ENCODE peak calls at places on chromosomes 13 and 19, in six cellular contexts. K is pancreas; R is colonic mucosa; J is CD8-positive, alpha-beta memory T cell; E is heart left ventricle; S is lower lobe of right lung. P is an unnamed sample.

GRCh38 chr13:49820591-49821215 is 28.2 kb upstream of the KPNA3 start:
- DNase-seq in K (no peak), S (no peak), E (no peak), J (no peak), R (no peak), P (no peak)

GRCh38 chr13:103935117-103935516 is 868.9 kb upstream of the SLC10A2 start:
- DNase-seq in J (no peak), S (no peak), R (no peak), K (no peak), E (no peak), P (no peak)

GRCh38 chr19:47258434-47258833 is 2.1 kb downstream of the CCDC9 start:
- DNase-seq in S (no peak), K (no peak), R (no peak), J (no peak), E (no peak), P (no peak)

GRCh38 chr13:107202371-107203023 is 634.6 kb upstream of the ARGLU1 start:
- DNase-seq in S (no peak), K (no peak), R (no peak), J (no peak), E (peak; percentile 60), P (peak; percentile 70)

GRCh38 chr13:52162279-52163101 is 3.1 kb upstream of the NEK3 start:
- DNase-seq in J (no peak), E (no peak), R (no peak), K (no peak), S (no peak), P (no peak)

GRCh38 chr19:2982983-2983350 is 5.6 kb downstream of the TLE6 start:
- DNase-seq in J (no peak), R (peak; percentile 68), E (peak; percentile 88), S (peak; percentile 79), K (peak; percentile 92), P (peak; percentile 96)

GRCh38 chr19:47107953-47108746 is 5.4 kb downstream of the ZC3H4 start:
- DNase-seq in J (no peak), S (no peak), K (no peak), E (no peak), R (no peak), P (no peak)

GRCh38 chr19:9584073-9584833 is at the start of gene ZNF121:
- DNase-seq in S (peak; percentile 91), J (peak; percentile 86), R (peak; percentile 90), K (peak; percentile 82), E (peak; percentile 91), P (peak; percentile 94)

GRCh38 chr19:51071006-51071405 is 6.1 kb upstream of the KLK13 start:
- DNase-seq in K (no peak), E (no peak), S (no peak), J (no peak), R (no peak), P (no peak)

GRCh38 chr13:99896712-99897440 is 74.7 kb downstream of the ZIC5 start:
- DNase-seq in R (no peak), S (no peak), K (no peak), E (no peak), J (no peak), P (no peak)

GRCh38 chr13:91347996-91348905 is 764 bp downstream of the MIR17HG start:
- DNase-seq in K (peak; percentile 34), S (peak; percentile 72), R (peak; percentile 51), J (peak; percentile 77), E (peak; percentile 61), P (peak; percentile 49)

GRCh38 chr19:20616071-20616470 is 45.3 kb downstream of the ZNF626 start:
- DNase-seq in J (no peak), K (no peak), E (no peak), S (no peak), R (no peak), P (no peak)

GRCh38 chr19:20607943-20608342 is 42.4 kb upstream of the ZNF737 start:
- DNase-seq in R (no peak), S (no peak), E (no peak), K (no peak), J (no peak), P (no peak)

GRCh38 chr19:20611866-20612265 is 46.3 kb upstream of the ZNF737 start:
- DNase-seq in R (no peak), S (no peak), E (no peak), K (peak; percentile 18), J (no peak), P (no peak)

DNA sequence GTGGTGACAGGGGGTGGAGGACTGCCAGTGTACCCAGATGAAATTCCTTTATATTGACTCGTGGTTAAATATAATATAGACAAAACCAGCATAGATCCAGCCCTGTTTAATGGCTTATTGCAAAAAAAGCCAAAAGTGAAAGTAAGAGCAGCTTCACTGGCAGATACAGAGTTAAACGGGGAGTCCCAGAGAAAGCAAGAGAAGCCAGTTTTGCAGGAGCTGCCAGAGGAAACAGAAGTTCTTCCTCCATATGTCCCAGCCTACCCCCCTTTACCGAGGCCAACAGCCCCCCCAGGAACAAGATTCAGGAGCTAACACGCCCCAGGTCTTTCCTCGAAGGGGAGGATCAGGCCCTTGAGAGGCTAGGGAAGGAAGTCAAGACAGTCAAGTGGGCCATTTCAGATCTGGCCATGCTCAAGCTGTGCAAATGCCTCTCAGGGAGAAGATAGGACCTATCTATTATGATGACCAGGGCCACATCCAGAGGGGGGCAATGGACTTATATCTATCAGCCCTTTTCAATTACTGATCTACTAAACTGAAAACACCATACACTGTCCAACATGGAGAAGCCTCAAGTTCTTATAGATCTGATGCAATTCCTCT is 47.2 kb upstream of the ZNF737 start:
- DNase-seq in K (peak; percentile 13), E (no peak), S (no peak), J (no peak), R (no peak), P (no peak)
- H3K27ac ChIP-seq in K (peak overlapping the region; percentile 85), E (no peak overlapping the region), S (no peak overlapping the region), J (no peak overlapping the region), R (no peak overlapping the region), P (no peak overlapping the region)

GRCh38 chr13:110387451-110388140 is 80.5 kb downstream of the COL4A2 start:
- DNase-seq in S (no peak), K (no peak), R (no peak), E (peak; percentile 80), J (no peak), P (peak; percentile 70)
- H3K27ac ChIP-seq in S (peak overlapping the region; percentile 42), K (peak overlapping the region; percentile 15), R (peak overlapping the region; percentile 31), E (peak overlapping the region; percentile 87), J (no peak overlapping the region), P (peak overlapping the region; percentile 82)

GRCh38 chr19:1166872-1167573 is 7.0 kb downstream of the SBNO2 start:
- DNase-seq in R (no peak), J (no peak), S (peak; percentile 84), K (no peak), E (no peak), P (no peak)

GRCh38 chr19:1163934-1164683 is 10.0 kb downstream of the SBNO2 start:
- DNase-seq in J (no peak), E (no peak), S (peak; percentile 49), K (no peak), R (no peak), P (peak; percentile 61)

GRCh38 chr19:1162404-1163282 is 11.4 kb downstream of the SBNO2 start:
- DNase-seq in R (no peak), K (no peak), S (peak; percentile 47), E (no peak), J (no peak), P (peak; percentile 36)

GRCh38 chr19:1163283-1163933 is 10.7 kb downstream of the SBNO2 start:
- DNase-seq in J (no peak), R (no peak), E (no peak), S (peak; percentile 85), K (no peak), P (peak; percentile 80)

GRCh38 chr19:1164684-1165531 is 9.2 kb downstream of the SBNO2 start:
- DNase-seq in R (peak; percentile 57), S (peak; percentile 64), K (no peak), E (no peak), J (no peak), P (peak; percentile 71)
- H3K27ac ChIP-seq in R (peak overlapping the region; percentile 1), S (peak overlapping the region; percentile 46), K (no peak overlapping the region), E (peak overlapping the region; percentile 51), J (no peak overlapping the region), P (no peak overlapping the region)

DNA sequence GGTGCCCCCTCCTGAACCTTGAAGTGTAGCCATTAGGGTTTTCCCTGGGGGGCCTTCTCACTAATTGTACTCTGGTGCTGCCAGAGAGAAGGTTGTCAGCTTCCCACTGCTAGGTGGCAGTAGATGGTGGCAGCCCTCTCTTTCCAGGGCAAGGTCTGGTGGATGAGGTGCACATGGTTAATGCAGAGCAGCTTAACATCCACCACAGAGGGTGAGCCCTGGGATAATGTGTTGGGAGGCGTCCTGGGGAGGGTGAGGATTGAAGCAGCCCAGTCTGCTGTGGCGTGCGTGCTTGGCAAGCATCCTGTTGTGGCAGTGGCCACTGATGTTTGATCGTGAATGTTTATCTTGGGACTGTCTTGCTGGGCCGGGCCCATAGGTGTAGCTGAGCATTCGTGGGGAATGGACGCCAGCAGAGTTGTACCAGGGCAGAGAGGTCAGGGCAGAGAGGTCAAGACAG is 5.8 kb downstream of the EGLN2 start:
- DNase-seq in E (no peak), R (peak; percentile 25), S (no peak), K (no peak), J (no peak), P (peak; percentile 74)
- H3K27ac ChIP-seq in E (peak overlapping the region; percentile 97), R (peak overlapping the region; percentile 82), S (peak overlapping the region; percentile 92), K (peak overlapping the region; percentile 68), J (peak overlapping the region; percentile 79), P (peak overlapping the region; percentile 83)

GRCh38 chr13:113616991-113617749 is 32.6 kb downstream of the TFDP1 start:
- DNase-seq in K (no peak), S (no peak), R (no peak), J (no peak), E (no peak), P (no peak)
- H3K27ac ChIP-seq in K (no peak overlapping the region), S (no peak overlapping the region), R (no peak overlapping the region), J (no peak overlapping the region), E (peak overlapping the region; percentile 58), P (no peak overlapping the region)

GRCh38 chr13:111211789-111212516 is 96.8 kb downstream of the ARHGEF7 start:
- DNase-seq in S (no peak), E (no peak), K (no peak), J (no peak), R (no peak), P (no peak)

GRCh38 chr13:111210488-111210887 is 95.4 kb downstream of the ARHGEF7 start:
- DNase-seq in J (no peak), K (no peak), S (peak; percentile 75), E (no peak), R (no peak), P (peak; percentile 78)

GRCh38 chr13:111210945-111211469 is 95.9 kb downstream of the ARHGEF7 start:
- DNase-seq in S (no peak), R (no peak), E (no peak), K (no peak), J (no peak), P (no peak)

GRCh38 chr13:111213964-111214726 is 99.0 kb downstream of the ARHGEF7 start:
- DNase-seq in J (no peak), E (no peak), R (no peak), K (no peak), S (peak; percentile 55), P (no peak)

GRCh38 chr13:111212517-111212873 is 97.4 kb downstream of the ARHGEF7 start:
- DNase-seq in R (no peak), S (no peak), J (no peak), K (no peak), E (no peak), P (no peak)
- H3K27ac ChIP-seq in R (no peak overlapping the region), S (no peak overlapping the region), J (no peak overlapping the region), K (no peak overlapping the region), E (no peak overlapping the region), P (no peak overlapping the region)

GRCh38 chr19:55406091-55406868 is 1.3 kb downstream of the UBE2S start:
- DNase-seq in J (no peak), R (no peak), K (no peak), S (no peak), E (no peak), P (no peak)
- H3K27ac ChIP-seq in J (peak overlapping the region; percentile 99), R (no peak overlapping the region), K (no peak overlapping the region), S (no peak overlapping the region), E (no peak overlapping the region), P (no peak overlapping the region)